ENCODE peak calls at places on chromosomes 13 and 19, in four cellular contexts. One of them, this sample, is unnamed.

GRCh38 chr19:18416778-18417249 is 2.4 kb upstream of the SSBP4 start:
- DNase-seq in IMR-90: peak; percentile 78
- DNase-seq in breast epithelium: peak; percentile 83
- DNase-seq in right lobe of liver: peak; percentile 91
- DNase-seq in this sample: no peak

GRCh38 chr19:11576186-11576585 is 1.3 kb downstream of the ACP5 start:
- DNase-seq in IMR-90: no peak
- DNase-seq in breast epithelium: no peak
- DNase-seq in right lobe of liver: no peak
- DNase-seq in this sample: no peak

GRCh38 chr13:113053376-113053775 is 52.2 kb upstream of the F7 start:
- DNase-seq in IMR-90: no peak
- DNase-seq in breast epithelium: no peak
- DNase-seq in right lobe of liver: peak; percentile 27
- DNase-seq in this sample: no peak

GRCh38 chr19:49361438-49362047 is 673 bp downstream of the TEAD2 start:
- DNase-seq in IMR-90: peak; percentile 80
- DNase-seq in breast epithelium: peak; percentile 65
- DNase-seq in right lobe of liver: peak; percentile 80
- DNase-seq in this sample: peak; percentile 73

GRCh38 chr13:95156208-95156607 is 145.0 kb downstream of the ABCC4 start:
- DNase-seq in IMR-90: peak; percentile 17
- DNase-seq in breast epithelium: no peak
- DNase-seq in right lobe of liver: no peak
- DNase-seq in this sample: no peak

GRCh38 chr13:72166102-72166660 is 299.2 kb upstream of the DACH1 start:
- DNase-seq in IMR-90: no peak
- DNase-seq in breast epithelium: no peak
- DNase-seq in right lobe of liver: no peak
- DNase-seq in this sample: no peak

GRCh38 chr13:102580552-102581169 is 16.1 kb upstream of the TPP2 start:
- DNase-seq in IMR-90: peak; percentile 80
- DNase-seq in breast epithelium: no peak
- DNase-seq in right lobe of liver: no peak
- DNase-seq in this sample: no peak

GRCh38 chr13:33524086-33524485 is 238.5 kb upstream of the STARD13 start:
- DNase-seq in IMR-90: peak; percentile 92
- DNase-seq in breast epithelium: no peak
- DNase-seq in right lobe of liver: no peak
- DNase-seq in this sample: no peak

GRCh38 chr19:32203161-32203560 is 142.2 kb upstream of the ZNF507 start:
- DNase-seq in IMR-90: no peak
- DNase-seq in breast epithelium: no peak
- DNase-seq in right lobe of liver: no peak
- DNase-seq in this sample: no peak

GRCh38 chr13:99446242-99446641 is 55.0 kb upstream of the TM9SF2 start:
- DNase-seq in IMR-90: no peak
- DNase-seq in breast epithelium: no peak
- DNase-seq in right lobe of liver: no peak
- DNase-seq in this sample: no peak

GRCh38 chr13:46386996-46387851 is at the start of gene RUBCNL:
- DNase-seq in IMR-90: no peak
- DNase-seq in breast epithelium: no peak
- DNase-seq in right lobe of liver: peak; percentile 60
- DNase-seq in this sample: no peak

GRCh38 chr19:4983346-4984105 is 14.6 kb downstream of the KDM4B start:
- DNase-seq in IMR-90: no peak
- DNase-seq in breast epithelium: no peak
- DNase-seq in right lobe of liver: no peak
- DNase-seq in this sample: no peak

GRCh38 chr19:29076161-29076560 is 136.8 kb downstream of the UQCRFS1 start:
- DNase-seq in IMR-90: no peak
- DNase-seq in breast epithelium: no peak
- DNase-seq in right lobe of liver: no peak
- DNase-seq in this sample: no peak

GRCh38 chr13:113537909-113538688 is 46.5 kb upstream of the TFDP1 start:
- DNase-seq in IMR-90: no peak
- DNase-seq in breast epithelium: no peak
- DNase-seq in right lobe of liver: no peak
- DNase-seq in this sample: no peak

GRCh38 chr19:3644351-3645066 is 17.9 kb upstream of the CACTIN start:
- DNase-seq in IMR-90: peak; percentile 49
- DNase-seq in breast epithelium: peak; percentile 44
- DNase-seq in right lobe of liver: peak; percentile 94
- DNase-seq in this sample: peak; percentile 61

GRCh38 chr19:5903054-5903501 is 512 bp downstream of the NDUFA11 start:
- DNase-seq in IMR-90: peak; percentile 49
- DNase-seq in breast epithelium: no peak
- DNase-seq in right lobe of liver: no peak
- DNase-seq in this sample: peak; percentile 45

GRCh38 chr13:93715866-93716265 is 489.3 kb downstream of the GPC6 start:
- DNase-seq in IMR-90: peak; percentile 59
- DNase-seq in breast epithelium: no peak
- DNase-seq in right lobe of liver: no peak
- DNase-seq in this sample: no peak

GRCh38 chr19:39444598-39445257 is 654 bp upstream of the SUPT5H start:
- DNase-seq in IMR-90: no peak
- DNase-seq in breast epithelium: no peak
- DNase-seq in right lobe of liver: no peak
- DNase-seq in this sample: no peak

GRCh38 chr19:48830965-48831364 is 5.3 kb downstream of the HSD17B14 start:
- DNase-seq in IMR-90: no peak
- DNase-seq in breast epithelium: no peak
- DNase-seq in right lobe of liver: no peak
- DNase-seq in this sample: no peak

GRCh38 chr19:19026299-19026971 is 6.9 kb downstream of the SUGP2 start:
- DNase-seq in IMR-90: no peak
- DNase-seq in breast epithelium: peak; percentile 49
- DNase-seq in right lobe of liver: peak; percentile 83
- DNase-seq in this sample: no peak

GRCh38 chr13:41304551-41304950 is 6.5 kb upstream of the NAA16 start:
- DNase-seq in IMR-90: no peak
- DNase-seq in breast epithelium: no peak
- DNase-seq in right lobe of liver: no peak
- DNase-seq in this sample: no peak

GRCh38 chr19:794989-795658 is 2.1 kb upstream of the PTBP1 start:
- DNase-seq in IMR-90: no peak
- DNase-seq in breast epithelium: no peak
- DNase-seq in right lobe of liver: no peak
- DNase-seq in this sample: peak; percentile 15

GRCh38 chr13:41286370-41286769 is 23.0 kb upstream of the MTRF1 start:
- DNase-seq in IMR-90: no peak
- DNase-seq in breast epithelium: no peak
- DNase-seq in right lobe of liver: no peak
- DNase-seq in this sample: no peak

GRCh38 chr13:100176781-100177389 is 88.0 kb downstream of the PCCA start:
- DNase-seq in IMR-90: peak; percentile 54
- DNase-seq in breast epithelium: no peak
- DNase-seq in right lobe of liver: no peak
- DNase-seq in this sample: no peak

GRCh38 chr13:30332516-30333165 is 25.3 kb upstream of the KATNAL1 start:
- DNase-seq in IMR-90: no peak
- DNase-seq in breast epithelium: no peak
- DNase-seq in right lobe of liver: no peak
- DNase-seq in this sample: no peak

GRCh38 chr13:45092668-45093067 is 27.6 kb upstream of the GTF2F2 start:
- DNase-seq in IMR-90: no peak
- DNase-seq in breast epithelium: no peak
- DNase-seq in right lobe of liver: no peak
- DNase-seq in this sample: peak; percentile 6

GRCh38 chr19:28614634-28615545 is 598.1 kb downstream of the UQCRFS1 start:
- DNase-seq in IMR-90: no peak
- DNase-seq in breast epithelium: no peak
- DNase-seq in right lobe of liver: no peak
- DNase-seq in this sample: no peak

GRCh38 chr19:4229179-4229931 is at the start of gene EBI3:
- DNase-seq in IMR-90: peak; percentile 65
- DNase-seq in breast epithelium: no peak
- DNase-seq in right lobe of liver: no peak
- DNase-seq in this sample: peak; percentile 70

GRCh38 chr13:30676672-30677071 is 58.7 kb upstream of the ALOX5AP start:
- DNase-seq in IMR-90: peak; percentile 47
- DNase-seq in breast epithelium: no peak
- DNase-seq in right lobe of liver: no peak
- DNase-seq in this sample: peak; percentile 11

GRCh38 chr13:32150794-32151193 is 119.2 kb downstream of the FRY start:
- DNase-seq in IMR-90: peak; percentile 54
- DNase-seq in breast epithelium: peak; percentile 32
- DNase-seq in right lobe of liver: no peak
- DNase-seq in this sample: no peak

GRCh38 chr19:42325896-42326771 is 699 bp downstream of the MEGF8 start:
- DNase-seq in IMR-90: no peak
- DNase-seq in breast epithelium: no peak
- DNase-seq in right lobe of liver: no peak
- DNase-seq in this sample: no peak

GRCh38 chr19:21878646-21879045 is 42.7 kb upstream of the ZNF43 start:
- DNase-seq in IMR-90: no peak
- DNase-seq in breast epithelium: no peak
- DNase-seq in right lobe of liver: no peak
- DNase-seq in this sample: no peak

GRCh38 chr19:917323-918151 is at the start of gene KISS1R:
- DNase-seq in IMR-90: peak; percentile 34
- DNase-seq in breast epithelium: no peak
- DNase-seq in right lobe of liver: no peak
- DNase-seq in this sample: no peak

GRCh38 chr13:97512732-97513131 is 78.8 kb downstream of the RAP2A start:
- DNase-seq in IMR-90: no peak
- DNase-seq in breast epithelium: no peak
- DNase-seq in right lobe of liver: no peak
- DNase-seq in this sample: no peak

GRCh38 chr19:16496613-16496983 is 404 bp downstream of the C19orf44 start:
- DNase-seq in IMR-90: peak; percentile 44
- DNase-seq in breast epithelium: no peak
- DNase-seq in right lobe of liver: no peak
- DNase-seq in this sample: no peak

GRCh38 chr19:16497042-16497441 is 848 bp downstream of the C19orf44 start:
- DNase-seq in IMR-90: no peak
- DNase-seq in breast epithelium: no peak
- DNase-seq in right lobe of liver: no peak
- DNase-seq in this sample: no peak

GRCh38 chr19:16497837-16498236 is 1.6 kb downstream of the C19orf44 start:
- DNase-seq in IMR-90: no peak
- DNase-seq in breast epithelium: no peak
- DNase-seq in right lobe of liver: no peak
- DNase-seq in this sample: no peak

DNA sequence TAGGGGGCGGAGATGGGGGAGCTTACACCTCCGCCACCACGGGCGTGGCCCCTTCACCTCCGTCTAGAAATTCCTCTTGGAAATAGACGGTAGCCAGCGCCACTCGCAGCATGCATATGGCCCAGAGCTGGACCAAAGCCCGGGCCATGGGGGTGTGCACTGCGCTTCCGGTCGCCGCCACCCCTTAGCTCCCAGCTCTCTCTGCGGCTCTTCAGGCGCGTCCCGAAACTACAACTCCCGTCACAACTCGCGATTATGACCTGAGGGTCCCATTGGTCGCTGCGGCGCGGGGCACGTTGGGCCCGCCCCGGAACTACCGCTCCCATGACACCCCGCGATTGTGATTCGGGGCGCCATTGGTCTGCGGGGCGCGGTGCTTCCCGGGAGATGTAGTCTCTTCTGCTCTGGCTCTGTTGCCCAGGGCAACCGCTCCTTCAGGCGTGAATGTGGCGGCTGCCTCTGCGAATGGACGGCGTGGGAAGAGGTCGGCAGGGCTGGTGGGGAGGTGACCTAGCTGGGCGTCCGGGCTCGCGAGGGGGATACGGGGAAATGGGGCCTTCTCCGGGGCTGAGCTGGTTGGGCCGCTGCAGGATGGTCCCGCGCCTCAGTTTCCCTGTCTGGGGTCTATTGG is at the start of the genes C19orf44 and CALR3:
- DNase-seq in IMR-90: peak; percentile 98
- DNase-seq in breast epithelium: peak; percentile 98
- DNase-seq in right lobe of liver: peak; percentile 99
- DNase-seq in this sample: peak; percentile 93
- TF ChIP-seq POLR2A in IMR-90: no peak
- TF ChIP-seq POLR2A in breast epithelium: no peak
- TF ChIP-seq POLR2A in right lobe of liver: no peak
- TF ChIP-seq POLR2A in this sample: peak; percentile 43

GRCh38 chr19:40464059-40465024 is 1.2 kb downstream of the BLVRB start:
- DNase-seq in IMR-90: peak; percentile 88
- DNase-seq in breast epithelium: peak; percentile 75
- DNase-seq in right lobe of liver: peak; percentile 79
- DNase-seq in this sample: peak; percentile 91
- TF ChIP-seq POLR2A in IMR-90: no peak
- TF ChIP-seq POLR2A in breast epithelium: no peak
- TF ChIP-seq POLR2A in right lobe of liver: no peak
- TF ChIP-seq POLR2A in this sample: no peak

GRCh38 chr13:107927557-107927956 is 287.8 kb downstream of the LIG4 start:
- DNase-seq in IMR-90: no peak
- DNase-seq in breast epithelium: no peak
- DNase-seq in right lobe of liver: no peak
- DNase-seq in this sample: no peak

DNA sequence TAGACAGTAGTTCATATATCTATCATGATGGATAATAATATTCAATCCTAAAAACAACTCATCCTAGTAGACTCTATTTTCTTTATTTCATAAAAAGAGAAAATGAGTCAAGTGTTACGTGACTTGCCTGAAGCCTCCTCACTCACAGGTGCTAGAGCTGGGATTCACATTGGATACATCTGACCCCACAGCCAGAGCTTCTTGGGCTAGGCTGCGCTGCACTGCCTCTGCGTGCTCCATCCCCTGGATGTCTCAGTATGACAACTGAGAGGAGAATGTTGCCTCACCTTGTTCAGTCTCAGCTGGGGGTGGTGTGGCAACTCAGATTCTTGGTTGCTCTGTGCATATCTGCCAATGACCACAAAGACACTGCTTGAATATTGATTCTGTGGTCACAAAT is 286.6 kb downstream of the LIG4 start:
- DNase-seq in IMR-90: no peak
- DNase-seq in breast epithelium: no peak
- DNase-seq in right lobe of liver: no peak
- DNase-seq in this sample: no peak
- TF ChIP-seq POLR2A in IMR-90: no peak
- TF ChIP-seq POLR2A in breast epithelium: no peak
- TF ChIP-seq POLR2A in right lobe of liver: no peak
- TF ChIP-seq POLR2A in this sample: no peak

DNA sequence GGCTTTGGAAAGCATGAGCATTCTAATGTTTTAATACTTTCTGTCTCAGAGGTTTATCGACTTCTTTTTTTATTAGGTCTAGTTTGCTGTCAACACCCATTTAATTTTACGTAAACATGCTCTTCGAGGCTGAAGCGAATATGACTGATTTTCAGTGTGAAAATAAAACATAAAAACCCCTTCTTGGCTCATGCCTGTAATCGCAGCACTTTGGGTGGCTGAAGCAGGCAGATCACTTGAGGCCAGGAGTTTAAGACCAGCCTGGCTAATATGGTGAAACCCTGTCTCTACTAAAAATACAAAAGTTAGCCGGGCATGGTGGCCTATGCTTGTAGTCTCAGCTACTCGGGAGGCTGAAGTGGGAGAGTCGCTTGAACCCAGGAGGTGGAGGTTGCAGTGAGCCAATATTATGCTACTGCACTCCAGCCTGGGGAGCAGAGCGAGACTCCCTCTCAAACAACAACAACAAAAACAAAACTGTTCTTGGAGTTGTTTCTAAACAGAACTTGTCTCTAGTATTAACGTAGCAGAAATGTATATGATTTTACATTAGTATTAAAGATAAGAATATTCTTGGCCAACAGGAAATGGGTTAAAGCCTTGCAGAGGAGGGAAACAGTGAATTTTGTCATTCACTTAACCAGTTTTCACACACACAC is 7.1 kb upstream of the IGFL3 start:
- DNase-seq in IMR-90: no peak
- DNase-seq in breast epithelium: no peak
- DNase-seq in right lobe of liver: no peak
- DNase-seq in this sample: no peak
- TF ChIP-seq POLR2A in IMR-90: no peak
- TF ChIP-seq POLR2A in breast epithelium: no peak
- TF ChIP-seq POLR2A in right lobe of liver: no peak
- TF ChIP-seq POLR2A in this sample: no peak

This sample was measured in H54.